ENCODE peak calls at places on chromosomes 16 and 17, in nine cellular contexts. R, P, T, A, W, Q, J, K and O are unnamed samples.

GRCh38 chr16:5231246-5231759 is 133.7 kb upstream of the EEF2KMT start:
- ATAC-seq in R (no peak), P (no peak), T (no peak), A (no peak), W (no peak), Q (no peak), J (no peak), K (no peak), O (no peak)

GRCh38 chr17:4665027-4665426 is 23.5 kb upstream of the ALOX15 start:
- ATAC-seq in R (no peak), P (no peak), T (no peak), A (no peak), W (no peak), Q (no peak), J (no peak), K (no peak), O (no peak)

GRCh38 chr17:74882517-74883240 is 9.9 kb upstream of the FDXR start:
- ATAC-seq in R (no peak), P (no peak), T (no peak), A (no peak), W (no peak), Q (no peak), J (no peak), K (no peak), O (no peak)

GRCh38 chr17:18889658-18890057 is 31.7 kb downstream of the PRPSAP2 start:
- ATAC-seq in R (no peak), P (no peak), T (no peak), A (no peak), W (no peak), Q (no peak), J (no peak), K (no peak), O (no peak)

GRCh38 chr16:17395849-17396480 is 74.8 kb downstream of the XYLT1 start:
- ATAC-seq in R (no peak), P (peak), T (peak), A (no peak), W (peak), Q (no peak), J (no peak), K (no peak), O (peak)

GRCh38 chr16:89006036-89006752 is 29.2 kb upstream of the CBFA2T3 start:
- ATAC-seq in R (no peak), P (no peak), T (no peak), A (no peak), W (peak), Q (peak), J (no peak), K (no peak), O (no peak)

GRCh38 chr17:73650617-73651200 is 6.5 kb upstream of the SDK2 start:
- ATAC-seq in R (no peak), P (no peak), T (no peak), A (no peak), W (no peak), Q (no peak), J (no peak), K (no peak), O (no peak)

GRCh38 chr16:73268311-73268997 is 220.5 kb upstream of the ZFHX3 start:
- ATAC-seq in R (no peak), P (no peak), T (no peak), A (no peak), W (no peak), Q (no peak), J (peak), K (no peak), O (peak)

GRCh38 chr17:65174974-65175373 is 37.8 kb downstream of the RGS9 start:
- ATAC-seq in R (no peak), P (no peak), T (no peak), A (no peak), W (no peak), Q (no peak), J (no peak), K (no peak), O (no peak)

GRCh38 chr16:67150833-67151396 is at the start of gene B3GNT9:
- ATAC-seq in R (peak), P (peak), T (peak), A (peak), W (peak), Q (peak), J (peak), K (peak), O (peak)

GRCh38 chr17:66310528-66311148 is 8.2 kb downstream of the PRKCA start:
- ATAC-seq in R (peak), P (no peak), T (no peak), A (no peak), W (no peak), Q (peak), J (no peak), K (peak), O (no peak)

GRCh38 chr16:57824880-57825279 is 22.6 kb upstream of the KIFC3 start:
- ATAC-seq in R (no peak), P (peak), T (peak), A (no peak), W (no peak), Q (no peak), J (no peak), K (no peak), O (peak)

GRCh38 chr17:64676763-64677162 is 14.7 kb upstream of the SMURF2 start:
- ATAC-seq in R (no peak), P (no peak), T (no peak), A (no peak), W (no peak), Q (no peak), J (no peak), K (no peak), O (no peak)

GRCh38 chr16:8253718-8254117 is 336.6 kb downstream of the TMEM114 start:
- ATAC-seq in R (no peak), P (no peak), T (no peak), A (no peak), W (no peak), Q (no peak), J (no peak), K (no peak), O (no peak)

GRCh38 chr17:49638818-49639217 is 39.1 kb downstream of the SPOP start:
- ATAC-seq in R (no peak), P (no peak), T (no peak), A (no peak), W (peak), Q (no peak), J (no peak), K (no peak), O (no peak)